ENCODE peak calls at places on chromosome 1, in ten cellular contexts. One of them, this sample, is unnamed.

GRCh38 chr1:229092377-229093257 is 178.3 kb upstream of the RAB4A start:
- DNase-seq in astrocyte of the spinal cord: no peak
- DNase-seq in astrocyte of the cerebellum: no peak
- DNase-seq in heart left ventricle: no peak
- DNase-seq in AG09319: no peak
- DNase-seq in astrocyte: no peak
- DNase-seq in Panc1: no peak
- DNase-seq in fibroblast of mammary gland: no peak
- DNase-seq in pancreas: no peak
- DNase-seq in NB4: no peak
- DNase-seq in this sample: no peak

GRCh38 chr1:88655685-88656299 is 28.3 kb upstream of the PKN2 start:
- DNase-seq in astrocyte of the spinal cord: peak
- DNase-seq in astrocyte of the cerebellum: peak
- DNase-seq in heart left ventricle: no peak
- DNase-seq in AG09319: no peak
- DNase-seq in astrocyte: peak
- DNase-seq in Panc1: peak
- DNase-seq in fibroblast of mammary gland: peak
- DNase-seq in pancreas: no peak
- DNase-seq in NB4: peak
- DNase-seq in this sample: peak

GRCh38 chr1:77313491-77313890 is 31.7 kb downstream of the AK5 start:
- DNase-seq in astrocyte of the spinal cord: no peak
- DNase-seq in astrocyte of the cerebellum: no peak
- DNase-seq in heart left ventricle: no peak
- DNase-seq in AG09319: no peak
- DNase-seq in astrocyte: no peak
- DNase-seq in Panc1: no peak
- DNase-seq in fibroblast of mammary gland: peak
- DNase-seq in pancreas: no peak
- DNase-seq in NB4: peak
- DNase-seq in this sample: peak

GRCh38 chr1:1430114-1430982 is 5.1 kb upstream of the VWA1 start:
- DNase-seq in astrocyte of the spinal cord: peak
- DNase-seq in astrocyte of the cerebellum: peak
- DNase-seq in heart left ventricle: peak
- DNase-seq in AG09319: peak
- DNase-seq in astrocyte: peak
- DNase-seq in Panc1: no peak
- DNase-seq in fibroblast of mammary gland: peak
- DNase-seq in pancreas: peak
- DNase-seq in NB4: no peak
- DNase-seq in this sample: peak

GRCh38 chr1:43711049-43711448 is 3.7 kb downstream of the ST3GAL3 start:
- DNase-seq in astrocyte of the spinal cord: peak
- DNase-seq in astrocyte of the cerebellum: no peak
- DNase-seq in heart left ventricle: no peak
- DNase-seq in AG09319: no peak
- DNase-seq in astrocyte: peak
- DNase-seq in Panc1: peak
- DNase-seq in fibroblast of mammary gland: peak
- DNase-seq in pancreas: no peak
- DNase-seq in NB4: peak
- DNase-seq in this sample: peak

GRCh38 chr1:40383095-40383487 is 9.6 kb downstream of the SMAP2 start:
- DNase-seq in astrocyte of the spinal cord: peak
- DNase-seq in astrocyte of the cerebellum: no peak
- DNase-seq in heart left ventricle: no peak
- DNase-seq in AG09319: no peak
- DNase-seq in astrocyte: peak
- DNase-seq in Panc1: peak
- DNase-seq in fibroblast of mammary gland: no peak
- DNase-seq in pancreas: no peak
- DNase-seq in NB4: no peak
- DNase-seq in this sample: no peak

GRCh38 chr1:61457526-61457925 is 267.4 kb downstream of the TM2D1 start:
- DNase-seq in astrocyte of the spinal cord: no peak
- DNase-seq in astrocyte of the cerebellum: no peak
- DNase-seq in heart left ventricle: no peak
- DNase-seq in AG09319: no peak
- DNase-seq in astrocyte: no peak
- DNase-seq in Panc1: no peak
- DNase-seq in fibroblast of mammary gland: no peak
- DNase-seq in pancreas: no peak
- DNase-seq in NB4: peak
- DNase-seq in this sample: no peak

GRCh38 chr1:230768903-230769570 is 21.8 kb downstream of the CAPN9 start:
- DNase-seq in astrocyte of the spinal cord: peak
- DNase-seq in astrocyte of the cerebellum: no peak
- DNase-seq in heart left ventricle: no peak
- DNase-seq in AG09319: peak
- DNase-seq in astrocyte: peak
- DNase-seq in Panc1: no peak
- DNase-seq in fibroblast of mammary gland: peak
- DNase-seq in pancreas: no peak
- DNase-seq in NB4: no peak
- DNase-seq in this sample: peak

GRCh38 chr1:233971753-233972152 is 67.3 kb downstream of the SLC35F3 start:
- DNase-seq in astrocyte of the spinal cord: no peak
- DNase-seq in astrocyte of the cerebellum: no peak
- DNase-seq in heart left ventricle: no peak
- DNase-seq in AG09319: no peak
- DNase-seq in astrocyte: no peak
- DNase-seq in Panc1: no peak
- DNase-seq in fibroblast of mammary gland: no peak
- DNase-seq in pancreas: no peak
- DNase-seq in NB4: no peak
- DNase-seq in this sample: no peak

GRCh38 chr1:230503741-230504140 is 77.6 kb upstream of the PGBD5 start:
- DNase-seq in astrocyte of the spinal cord: no peak
- DNase-seq in astrocyte of the cerebellum: no peak
- DNase-seq in heart left ventricle: no peak
- DNase-seq in AG09319: no peak
- DNase-seq in astrocyte: no peak
- DNase-seq in Panc1: no peak
- DNase-seq in fibroblast of mammary gland: no peak
- DNase-seq in pancreas: no peak
- DNase-seq in NB4: no peak
- DNase-seq in this sample: no peak

GRCh38 chr1:18693256-18694098 is 62.8 kb downstream of the PAX7 start:
- DNase-seq in astrocyte of the spinal cord: no peak
- DNase-seq in astrocyte of the cerebellum: no peak
- DNase-seq in heart left ventricle: no peak
- DNase-seq in AG09319: no peak
- DNase-seq in astrocyte: no peak
- DNase-seq in Panc1: no peak
- DNase-seq in fibroblast of mammary gland: no peak
- DNase-seq in pancreas: no peak
- DNase-seq in NB4: no peak
- DNase-seq in this sample: no peak

GRCh38 chr1:55696181-55696580 is 481.0 kb upstream of the USP24 start:
- DNase-seq in astrocyte of the spinal cord: peak
- DNase-seq in astrocyte of the cerebellum: peak
- DNase-seq in heart left ventricle: peak
- DNase-seq in AG09319: peak
- DNase-seq in astrocyte: peak
- DNase-seq in Panc1: no peak
- DNase-seq in fibroblast of mammary gland: peak
- DNase-seq in pancreas: no peak
- DNase-seq in NB4: no peak
- DNase-seq in this sample: peak

GRCh38 chr1:212606042-212606733 is 2.4 kb upstream of the ATF3 start:
- DNase-seq in astrocyte of the spinal cord: no peak
- DNase-seq in astrocyte of the cerebellum: no peak
- DNase-seq in heart left ventricle: no peak
- DNase-seq in AG09319: no peak
- DNase-seq in astrocyte: no peak
- DNase-seq in Panc1: no peak
- DNase-seq in fibroblast of mammary gland: no peak
- DNase-seq in pancreas: no peak
- DNase-seq in NB4: no peak
- DNase-seq in this sample: no peak

GRCh38 chr1:158087320-158087927 is 93.3 kb upstream of the CD1D start:
- DNase-seq in astrocyte of the spinal cord: peak
- DNase-seq in astrocyte of the cerebellum: peak
- DNase-seq in heart left ventricle: peak
- DNase-seq in AG09319: peak
- DNase-seq in astrocyte: peak
- DNase-seq in Panc1: peak
- DNase-seq in fibroblast of mammary gland: peak
- DNase-seq in pancreas: no peak
- DNase-seq in NB4: peak
- DNase-seq in this sample: peak

GRCh38 chr1:56429288-56429687 is 150.1 kb downstream of the PLPP3 start:
- DNase-seq in astrocyte of the spinal cord: no peak
- DNase-seq in astrocyte of the cerebellum: no peak
- DNase-seq in heart left ventricle: no peak
- DNase-seq in AG09319: no peak
- DNase-seq in astrocyte: no peak
- DNase-seq in Panc1: no peak
- DNase-seq in fibroblast of mammary gland: no peak
- DNase-seq in pancreas: no peak
- DNase-seq in NB4: no peak
- DNase-seq in this sample: no peak

DNA sequence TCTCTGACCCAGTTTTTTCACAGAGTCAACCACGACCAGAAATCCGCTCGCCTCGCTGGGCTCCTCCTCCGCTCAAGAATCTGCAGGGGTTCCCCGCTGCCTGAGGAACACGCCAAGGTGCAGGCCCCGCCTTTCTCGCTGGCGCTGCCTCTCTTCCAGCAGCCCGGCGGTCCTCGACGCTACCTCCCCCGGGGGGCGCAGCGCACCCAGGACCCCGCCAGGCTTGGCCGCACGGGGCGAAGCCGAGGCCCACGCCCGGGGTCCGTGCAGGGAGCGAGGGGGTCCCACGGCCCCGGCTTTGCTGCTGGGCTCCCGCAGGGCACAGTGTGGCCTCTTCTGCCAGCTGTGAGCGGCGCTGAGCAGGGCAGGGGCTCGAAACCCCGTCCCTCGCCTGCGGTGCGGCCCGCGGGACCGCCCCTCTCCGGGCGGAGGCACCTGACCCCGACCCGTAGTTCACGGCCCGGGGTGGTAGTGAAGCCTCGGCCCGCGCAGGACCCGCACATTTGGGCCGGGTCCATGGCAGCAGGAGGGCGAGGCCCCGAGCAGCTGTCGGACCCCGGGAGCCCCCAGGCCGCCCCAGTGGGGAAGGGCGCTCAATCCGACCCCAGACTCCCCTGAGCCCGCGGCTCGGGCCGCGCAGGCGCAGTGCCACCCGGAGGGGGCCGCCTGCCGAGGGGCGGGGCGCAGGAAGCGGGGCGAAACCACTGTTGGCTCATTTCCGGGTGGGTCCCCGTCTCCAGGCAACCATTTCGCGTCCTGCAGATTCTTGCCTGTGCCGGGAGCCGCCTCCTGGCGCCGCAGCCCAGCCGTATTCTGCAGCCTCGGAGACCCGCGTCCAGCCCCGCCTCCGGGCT is 10.0 kb upstream of the MMEL1 start:
- DNase-seq in astrocyte of the spinal cord: peak
- DNase-seq in astrocyte of the cerebellum: peak
- DNase-seq in heart left ventricle: peak
- DNase-seq in AG09319: peak
- DNase-seq in astrocyte: peak
- DNase-seq in Panc1: peak
- DNase-seq in fibroblast of mammary gland: peak
- DNase-seq in pancreas: peak
- DNase-seq in NB4: peak
- DNase-seq in this sample: peak
- TF ChIP-seq CTCF in astrocyte of the spinal cord: peak
- TF ChIP-seq CTCF in astrocyte of the cerebellum: no peak
- TF ChIP-seq CTCF in heart left ventricle: peak
- TF ChIP-seq CTCF in AG09319: peak
- TF ChIP-seq CTCF in astrocyte: no peak
- TF ChIP-seq CTCF in Panc1: no peak
- TF ChIP-seq CTCF in fibroblast of mammary gland: no peak
- TF ChIP-seq CTCF in pancreas: no peak
- TF ChIP-seq CTCF in NB4: no peak
- TF ChIP-seq CTCF in this sample: no peak

GRCh38 chr1:35047188-35047858 is 15.6 kb upstream of the ZMYM6 start:
- DNase-seq in astrocyte of the spinal cord: peak
- DNase-seq in astrocyte of the cerebellum: peak
- DNase-seq in heart left ventricle: no peak
- DNase-seq in AG09319: peak
- DNase-seq in astrocyte: peak
- DNase-seq in Panc1: no peak
- DNase-seq in fibroblast of mammary gland: peak
- DNase-seq in pancreas: no peak
- DNase-seq in NB4: peak
- DNase-seq in this sample: peak
- TF ChIP-seq CTCF in astrocyte of the spinal cord: no peak
- TF ChIP-seq CTCF in astrocyte of the cerebellum: no peak
- TF ChIP-seq CTCF in heart left ventricle: no peak
- TF ChIP-seq CTCF in AG09319: no peak
- TF ChIP-seq CTCF in astrocyte: no peak
- TF ChIP-seq CTCF in Panc1: no peak
- TF ChIP-seq CTCF in fibroblast of mammary gland: no peak
- TF ChIP-seq CTCF in pancreas: no peak
- TF ChIP-seq CTCF in NB4: no peak
- TF ChIP-seq CTCF in this sample: no peak

DNA sequence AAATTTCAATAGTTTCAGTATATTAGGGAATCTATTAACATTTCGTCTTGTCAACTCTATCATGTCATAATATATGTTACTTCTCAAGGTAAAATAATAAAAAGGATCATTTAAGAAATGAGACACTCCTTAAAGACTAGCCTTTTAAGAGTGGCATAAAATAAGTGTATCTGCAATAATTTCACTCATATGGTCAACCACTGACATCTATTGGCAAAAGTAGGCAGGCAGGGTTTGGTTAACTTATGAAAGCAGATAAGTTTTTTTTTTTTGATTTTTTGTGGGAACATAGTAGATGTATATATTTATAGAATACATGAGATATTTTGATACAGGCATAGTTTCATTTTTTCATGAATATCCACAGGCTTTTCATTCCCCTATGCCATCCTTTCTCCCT is 5.5 kb upstream of the RGS21 start:
- DNase-seq in astrocyte of the spinal cord: peak
- DNase-seq in astrocyte of the cerebellum: peak
- DNase-seq in heart left ventricle: no peak
- DNase-seq in AG09319: no peak
- DNase-seq in astrocyte: peak
- DNase-seq in Panc1: peak
- DNase-seq in fibroblast of mammary gland: peak
- DNase-seq in pancreas: no peak
- DNase-seq in NB4: peak
- DNase-seq in this sample: peak
- TF ChIP-seq CTCF in astrocyte of the spinal cord: peak
- TF ChIP-seq CTCF in astrocyte of the cerebellum: peak
- TF ChIP-seq CTCF in heart left ventricle: peak
- TF ChIP-seq CTCF in AG09319: peak
- TF ChIP-seq CTCF in astrocyte: peak
- TF ChIP-seq CTCF in Panc1: peak
- TF ChIP-seq CTCF in fibroblast of mammary gland: peak
- TF ChIP-seq CTCF in pancreas: no peak
- TF ChIP-seq CTCF in NB4: peak
- TF ChIP-seq CTCF in this sample: peak

DNA sequence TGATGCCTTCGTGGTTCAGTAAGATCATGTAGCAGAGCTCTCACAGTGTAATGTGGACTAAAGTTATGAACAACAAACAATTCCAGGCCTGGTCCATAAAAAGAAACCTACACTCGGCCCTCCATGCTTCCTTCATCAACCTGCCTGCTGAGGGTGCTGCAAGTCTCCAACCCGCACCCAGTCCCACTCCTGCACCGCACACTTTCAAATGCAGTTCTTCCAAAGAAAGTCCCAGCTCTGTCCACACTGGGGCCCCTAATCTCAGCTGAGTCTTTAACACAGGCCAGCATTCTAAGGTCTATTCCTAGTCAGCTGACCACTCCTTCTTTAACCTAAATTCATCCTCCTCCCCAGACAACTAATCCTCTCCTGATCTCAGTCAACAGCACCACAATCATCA is 71.5 kb upstream of the NR5A2 start:
- DNase-seq in astrocyte of the spinal cord: no peak
- DNase-seq in astrocyte of the cerebellum: no peak
- DNase-seq in heart left ventricle: no peak
- DNase-seq in AG09319: no peak
- DNase-seq in astrocyte: no peak
- DNase-seq in Panc1: no peak
- DNase-seq in fibroblast of mammary gland: no peak
- DNase-seq in pancreas: peak
- DNase-seq in NB4: no peak
- DNase-seq in this sample: no peak
- TF ChIP-seq CTCF in astrocyte of the spinal cord: no peak
- TF ChIP-seq CTCF in astrocyte of the cerebellum: no peak
- TF ChIP-seq CTCF in heart left ventricle: no peak
- TF ChIP-seq CTCF in AG09319: no peak
- TF ChIP-seq CTCF in astrocyte: no peak
- TF ChIP-seq CTCF in Panc1: no peak
- TF ChIP-seq CTCF in fibroblast of mammary gland: no peak
- TF ChIP-seq CTCF in pancreas: no peak
- TF ChIP-seq CTCF in NB4: no peak
- TF ChIP-seq CTCF in this sample: no peak